ENCODE peak calls at places on chromosomes 6 and 20, in five cellular contexts. O is transverse colon, I is NB4, D is A549, E is GM12891. M is an unnamed sample.

GRCh38 chr6:43708857-43709653 is 21.5 kb upstream of the MRPS18A start:
- DNase-seq in I (peak), E (no peak), D (no peak), O (no peak), M (no peak)

GRCh38 chr6:87904041-87904440 is 143.6 kb upstream of the SPACA1 start:
- DNase-seq in D (no peak), O (no peak), I (peak), E (no peak), M (no peak)

GRCh38 chr20:38806855-38807655 is 1.6 kb downstream of the PPP1R16B start:
- DNase-seq in E (no peak), O (peak), D (no peak), I (peak), M (no peak)

GRCh38 chr20:47502271-47502730 is 614 bp downstream of the NCOA3 start:
- DNase-seq in I (peak), O (peak), E (no peak), D (no peak), M (no peak)

GRCh38 chr6:66376021-66376420 is 669.0 kb upstream of the EYS start:
- DNase-seq in I (no peak), O (no peak), E (no peak), D (no peak), M (no peak)

GRCh38 chr6:170177383-170178265 is 113.3 kb downstream of the DLL1 start:
- DNase-seq in O (no peak), D (no peak), E (no peak), I (peak), M (no peak)

GRCh38 chr6:14543971-14544620 is 426.5 kb downstream of the CD83 start:
- DNase-seq in I (no peak), E (no peak), D (no peak), O (no peak), M (no peak)

GRCh38 chr6:5167501-5167900 is 82.4 kb downstream of the PPP1R3G start:
- DNase-seq in E (no peak), D (no peak), I (no peak), O (no peak), M (no peak)

GRCh38 chr6:113489946-113490345 is 367.2 kb upstream of the MARCKS start:
- DNase-seq in E (no peak), O (no peak), I (no peak), D (no peak), M (no peak)

GRCh38 chr6:92479821-92480220 is 939.5 kb downstream of the EPHA7 start:
- DNase-seq in E (no peak), O (no peak), D (no peak), I (no peak), M (no peak)

GRCh38 chr20:8116067-8116811 is 15.8 kb upstream of the PLCB1 start:
- DNase-seq in I (no peak), D (no peak), O (no peak), E (no peak), M (no peak)

GRCh38 chr20:3616250-3616649 is 46.9 kb downstream of the GFRA4 start:
- DNase-seq in D (no peak), O (no peak), E (no peak), I (no peak), M (peak)

GRCh38 chr20:32762754-32763201 is 593 bp downstream of the DNMT3B start:
- DNase-seq in E (peak), O (no peak), D (no peak), I (peak), M (no peak)

GRCh38 chr20:47676912-47677311 is 108.4 kb downstream of the SULF2 start:
- DNase-seq in E (no peak), O (no peak), D (no peak), I (no peak), M (no peak)

GRCh38 chr6:3348821-3349220 is 90.1 kb downstream of the PSMG4 start:
- DNase-seq in D (no peak), E (no peak), I (peak), O (no peak), M (no peak)

GRCh38 chr20:46363874-46364669 is 42.3 kb downstream of the ELMO2 start:
- DNase-seq in O (peak), I (peak), E (peak), D (peak), M (peak)

DNA sequence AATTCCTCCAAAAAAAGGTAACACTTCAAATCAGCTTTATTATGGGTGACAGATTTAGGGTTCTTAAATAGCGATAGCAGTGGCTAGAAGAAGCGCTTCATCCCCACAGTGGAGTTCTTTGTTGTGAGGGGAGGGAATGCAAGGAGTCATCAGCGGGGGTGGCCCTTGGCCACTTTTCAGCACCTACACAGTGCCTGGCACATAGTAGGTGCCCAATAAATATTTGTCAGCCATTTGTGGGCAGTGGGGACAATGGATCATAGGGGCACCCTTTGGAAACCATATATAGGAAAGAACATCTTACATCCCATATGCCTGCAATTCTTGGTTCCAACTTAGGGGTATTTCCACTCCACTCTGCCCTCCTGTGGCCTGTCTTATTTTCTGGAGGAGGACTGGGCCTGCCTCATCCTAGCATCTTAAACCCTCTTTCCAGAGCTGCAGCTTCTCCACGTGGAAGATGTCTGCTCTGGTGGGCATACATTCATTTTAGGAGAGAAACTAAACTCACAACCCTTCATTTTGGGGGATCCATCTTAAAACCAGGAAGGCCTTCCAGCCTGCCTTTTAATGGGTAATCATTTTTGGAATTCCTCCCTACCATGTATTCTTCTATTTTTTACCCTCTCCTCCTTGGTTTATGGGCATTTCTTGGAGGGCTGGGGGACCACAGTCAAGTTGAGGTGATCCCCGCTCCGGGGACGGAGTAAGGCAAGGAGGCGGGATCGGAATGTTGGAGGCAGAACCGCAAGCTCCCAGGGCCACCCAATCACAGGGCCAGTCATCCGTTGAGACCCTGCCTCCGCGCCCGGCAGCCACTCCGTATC is 2.6 kb upstream of the GPSM3 start:
- DNase-seq in D (peak), I (peak), O (peak), E (no peak), M (no peak)
- TF ChIP-seq POLR2A in D (peak), I (peak), O (no peak), E (peak), M (peak)

GRCh38 chr6:28587011-28587745 is 61.5 kb downstream of the GPX5 start:
- DNase-seq in I (no peak), O (peak), D (peak), E (no peak), M (peak)
- TF ChIP-seq POLR2A in I (no peak), O (no peak), D (peak), E (no peak), M (peak)

DNA sequence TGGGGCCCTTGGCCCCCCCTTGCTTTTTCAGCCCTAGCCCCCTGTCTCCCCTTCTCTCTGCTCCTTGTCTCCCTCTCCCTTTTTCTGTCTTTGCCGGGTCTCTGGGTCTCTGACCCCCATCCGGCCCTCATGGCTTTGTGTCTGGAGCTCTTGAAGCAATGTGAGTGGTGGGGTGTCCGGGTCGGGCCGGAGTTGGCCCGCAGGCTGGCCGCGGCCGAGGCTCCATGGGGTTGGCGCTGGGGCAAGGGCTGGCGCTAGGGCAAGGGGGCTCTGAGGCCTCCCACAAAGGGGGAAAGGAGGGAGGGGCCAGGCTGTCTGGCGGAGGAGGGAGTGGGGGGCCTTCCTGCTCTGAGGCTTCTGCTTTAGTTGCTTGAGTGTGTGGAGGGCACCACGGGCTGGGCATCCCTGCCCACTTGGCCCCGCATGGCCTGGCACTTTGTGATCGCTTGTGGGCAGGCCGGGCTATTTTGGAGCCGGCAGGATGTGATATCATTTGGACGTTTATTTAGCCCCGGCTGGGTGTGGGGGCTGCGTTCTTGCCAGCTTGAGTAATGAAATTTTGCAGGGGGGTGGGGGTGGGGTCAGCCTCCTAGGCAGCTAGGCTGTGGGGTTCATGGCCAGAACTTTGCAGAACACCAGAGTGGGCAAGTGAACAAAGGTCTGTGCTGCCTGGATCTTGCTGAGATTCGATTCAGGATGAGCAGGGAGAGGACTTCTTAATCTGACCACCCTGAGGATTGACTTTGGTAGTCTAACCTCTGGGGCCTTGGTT is 78.7 kb upstream of the MYL9 start:
- DNase-seq in O (peak), E (no peak), I (peak), D (no peak), M (no peak)
- TF ChIP-seq POLR2A in O (peak), E (no peak), I (peak), D (peak), M (peak)

DNA sequence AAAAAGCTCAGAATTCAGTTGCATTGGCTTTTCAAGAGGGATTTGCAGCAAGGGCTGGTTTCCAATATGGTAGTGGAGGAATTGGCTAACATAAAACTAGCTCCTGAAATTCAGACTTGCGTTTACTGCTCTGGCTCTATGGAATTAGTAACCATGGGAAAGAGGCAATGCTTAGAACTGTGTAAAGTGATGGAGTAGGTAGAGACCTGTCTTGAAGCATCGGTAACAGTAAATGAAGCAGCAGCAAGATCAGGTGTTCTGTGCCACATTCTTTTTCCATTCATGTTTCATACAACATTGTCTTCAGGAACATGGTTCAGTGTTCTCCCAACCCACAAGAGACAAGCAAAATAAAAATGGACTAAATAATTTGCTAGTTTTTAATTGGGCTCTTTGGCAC is 6.5 kb downstream of the IRF4 start:
- DNase-seq in I (no peak), O (no peak), D (no peak), E (no peak), M (no peak)
- TF ChIP-seq POLR2A in I (no peak), O (no peak), D (no peak), E (peak), M (no peak)

GRCh38 chr20:35303735-35304431 is 11.7 kb upstream of the FAM83C start:
- DNase-seq in E (peak), O (peak), D (peak), I (peak), M (no peak)
- TF ChIP-seq POLR2A in E (no peak), O (no peak), D (no peak), I (no peak), M (no peak)

DNA sequence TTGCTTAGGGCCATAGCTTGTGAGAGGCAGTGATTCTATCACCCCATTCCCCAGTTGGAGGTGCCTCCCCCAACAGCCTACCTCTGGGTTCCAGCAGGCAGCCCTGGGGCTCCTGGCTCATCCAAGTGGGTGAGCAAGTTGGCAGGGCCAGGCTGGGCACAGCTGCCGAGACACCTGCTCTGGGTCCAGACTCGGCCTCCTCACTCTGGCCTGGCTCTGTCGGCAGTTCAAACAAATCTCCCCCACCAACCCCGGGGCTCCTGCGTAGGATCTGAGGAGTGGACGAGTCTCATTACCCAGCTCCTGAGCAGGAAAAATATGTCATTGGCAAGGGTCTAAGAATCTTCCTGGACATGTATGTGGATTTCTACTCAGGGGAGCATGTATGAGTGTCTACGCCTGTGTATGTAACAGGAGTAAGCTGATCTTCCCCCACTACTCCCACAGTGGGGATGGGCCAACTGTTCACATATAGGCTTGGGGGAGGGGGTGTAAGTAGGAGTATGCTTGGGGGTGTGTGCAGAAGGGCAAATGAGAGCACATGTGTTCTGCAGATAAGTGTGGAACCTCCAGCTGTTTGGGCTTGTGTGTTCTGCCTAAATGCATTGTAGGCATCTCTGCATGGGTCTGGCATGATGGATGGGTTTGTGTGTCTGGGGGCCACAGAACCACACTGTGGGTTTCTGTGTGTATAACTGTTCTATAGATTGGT is 2.0 kb downstream of the ID1 start:
- DNase-seq in D (peak), O (peak), E (no peak), I (no peak), M (peak)
- TF ChIP-seq POLR2A in D (peak), O (peak), E (no peak), I (no peak), M (peak)

DNA sequence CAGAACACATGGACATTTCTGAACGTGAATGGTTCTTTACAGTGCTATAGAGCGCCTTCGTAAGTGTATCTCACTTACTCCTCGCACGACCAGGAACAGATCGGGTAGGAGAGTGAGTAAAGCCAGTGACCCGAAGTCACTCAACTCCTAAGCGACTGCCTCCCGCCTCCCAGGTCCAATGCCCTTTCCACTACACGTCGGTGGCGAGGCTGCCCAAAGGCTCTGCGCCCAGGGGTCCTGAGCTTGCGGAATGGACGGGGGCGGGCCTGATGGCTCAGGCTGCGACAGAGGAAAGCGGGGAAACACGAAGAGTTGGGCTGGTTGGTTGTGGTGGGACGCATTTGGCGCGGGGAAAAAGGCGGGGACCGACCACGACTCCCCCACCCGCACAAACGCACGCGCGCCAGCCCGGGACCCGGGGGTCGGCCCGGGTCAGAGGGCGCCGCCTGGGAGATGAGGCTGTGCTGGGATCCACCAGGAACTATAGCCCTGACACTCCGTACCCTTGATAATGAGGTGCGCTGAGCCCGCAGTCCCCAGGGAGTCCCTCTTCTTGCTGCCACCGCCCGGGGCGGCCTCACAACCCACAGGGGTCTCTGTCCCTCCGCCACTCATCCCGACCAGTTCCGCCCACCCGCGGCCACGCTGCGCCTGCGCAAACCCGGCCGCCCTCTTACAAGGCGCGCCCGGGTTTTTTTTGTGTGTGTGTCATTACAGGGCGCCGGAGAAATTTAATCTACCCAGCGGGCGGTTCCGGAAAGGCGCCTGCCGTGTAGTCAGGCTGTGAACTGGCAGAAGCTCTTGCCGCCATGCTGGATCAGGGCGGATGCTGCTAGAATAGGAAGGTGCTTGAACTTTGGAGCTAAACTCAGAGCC is at the start of gene BLOC1S5:
- DNase-seq in D (peak), E (peak), O (peak), I (peak), M (peak)
- TF ChIP-seq POLR2A in D (peak), E (peak), O (peak), I (peak), M (peak)

GRCh38 chr6:160987265-160987664 is 4.3 kb upstream of the MAP3K4 start:
- DNase-seq in D (no peak), O (no peak), I (no peak), E (no peak), M (no peak)

GRCh38 chr6:160990847-160991410 is 640 bp upstream of the MAP3K4 start:
- DNase-seq in E (no peak), D (no peak), I (no peak), O (no peak), M (no peak)

GRCh38 chr6:160992323-160993314 is 1.1 kb downstream of the MAP3K4 start:
- DNase-seq in O (peak), D (peak), E (no peak), I (peak), M (peak)

GRCh38 chr6:160995271-160995670 is 3.7 kb downstream of the MAP3K4 start:
- DNase-seq in D (no peak), E (no peak), I (no peak), O (no peak), M (no peak)

GRCh38 chr6:160991411-160992322 is at the start of gene MAP3K4:
- DNase-seq in E (peak), I (peak), D (peak), O (peak), M (peak)
- TF ChIP-seq POLR2A in E (no peak), I (peak), D (peak), O (peak), M (peak)

GRCh38 chr6:11853678-11854417 is 75.2 kb upstream of the ADTRP start:
- DNase-seq in I (peak), O (no peak), E (no peak), D (no peak), M (no peak)
- TF ChIP-seq POLR2A in I (no peak), O (no peak), E (no peak), D (no peak), M (no peak)

GRCh38 chr6:32853541-32854375 is at the start of the genes PSMB9 and TAP1:
- DNase-seq in I (peak), D (peak), E (peak), O (peak), M (peak)
- TF ChIP-seq POLR2A in I (peak), D (peak), E (peak), O (peak), M (peak)

M was measured in H54.